ENCODE peak calls at places on chromosomes 2 and 18, in eight cellular contexts. One of them, this sample, is unnamed.

GRCh38 chr2:100752628-100753333 is 67.2 kb upstream of the NPAS2 start:
- DNase-seq in right lobe of liver: no peak
- DNase-seq in Panc1: no peak
- DNase-seq in heart left ventricle: no peak
- DNase-seq in A549: peak; percentile 59
- DNase-seq in psoas muscle: no peak
- DNase-seq in tibial nerve: no peak
- DNase-seq in colonic mucosa: no peak
- DNase-seq in this sample: no peak

GRCh38 chr2:200442471-200442870 is 67.4 kb downstream of the KCTD18 start:
- DNase-seq in right lobe of liver: no peak
- DNase-seq in Panc1: no peak
- DNase-seq in heart left ventricle: no peak
- DNase-seq in A549: no peak
- DNase-seq in psoas muscle: no peak
- DNase-seq in tibial nerve: no peak
- DNase-seq in colonic mucosa: no peak
- DNase-seq in this sample: no peak

GRCh38 chr2:45275235-45275805 is 266.1 kb upstream of the SIX2 start:
- DNase-seq in right lobe of liver: no peak
- DNase-seq in Panc1: no peak
- DNase-seq in heart left ventricle: no peak
- DNase-seq in A549: peak; percentile 46
- DNase-seq in psoas muscle: no peak
- DNase-seq in tibial nerve: no peak
- DNase-seq in colonic mucosa: no peak
- DNase-seq in this sample: no peak

GRCh38 chr18:37669991-37670534 is 104.5 kb upstream of the CELF4 start:
- DNase-seq in right lobe of liver: no peak
- DNase-seq in Panc1: no peak
- DNase-seq in heart left ventricle: no peak
- DNase-seq in A549: no peak
- DNase-seq in psoas muscle: no peak
- DNase-seq in tibial nerve: no peak
- DNase-seq in colonic mucosa: no peak
- DNase-seq in this sample: no peak

GRCh38 chr2:184769038-184769437 is 170.7 kb downstream of the ZNF804A start:
- DNase-seq in right lobe of liver: no peak
- DNase-seq in Panc1: no peak
- DNase-seq in heart left ventricle: no peak
- DNase-seq in A549: no peak
- DNase-seq in psoas muscle: no peak
- DNase-seq in tibial nerve: no peak
- DNase-seq in colonic mucosa: no peak
- DNase-seq in this sample: no peak

GRCh38 chr2:128405467-128405900 is 86.8 kb upstream of the HS6ST1 start:
- DNase-seq in right lobe of liver: no peak
- DNase-seq in Panc1: no peak
- DNase-seq in heart left ventricle: peak; percentile 9
- DNase-seq in A549: no peak
- DNase-seq in psoas muscle: peak; percentile 33
- DNase-seq in tibial nerve: no peak
- DNase-seq in colonic mucosa: no peak
- DNase-seq in this sample: no peak

GRCh38 chr18:10514082-10514481 is 11.7 kb upstream of the NAPG start:
- DNase-seq in right lobe of liver: no peak
- DNase-seq in Panc1: no peak
- DNase-seq in heart left ventricle: no peak
- DNase-seq in A549: no peak
- DNase-seq in psoas muscle: peak; percentile 61
- DNase-seq in tibial nerve: no peak
- DNase-seq in colonic mucosa: no peak
- DNase-seq in this sample: no peak

GRCh38 chr18:75031717-75032317 is 177.1 kb downstream of the PTGR3 start:
- DNase-seq in right lobe of liver: no peak
- DNase-seq in Panc1: no peak
- DNase-seq in heart left ventricle: no peak
- DNase-seq in A549: no peak
- DNase-seq in psoas muscle: no peak
- DNase-seq in tibial nerve: no peak
- DNase-seq in colonic mucosa: no peak
- DNase-seq in this sample: no peak

GRCh38 chr2:201269764-201270163 is 9.4 kb downstream of the CASP8 start:
- DNase-seq in right lobe of liver: no peak
- DNase-seq in Panc1: no peak
- DNase-seq in heart left ventricle: no peak
- DNase-seq in A549: no peak
- DNase-seq in psoas muscle: no peak
- DNase-seq in tibial nerve: no peak
- DNase-seq in colonic mucosa: no peak
- DNase-seq in this sample: no peak

GRCh38 chr2:98252394-98252793 is 93.9 kb upstream of the CNGA3 start:
- DNase-seq in right lobe of liver: no peak
- DNase-seq in Panc1: no peak
- DNase-seq in heart left ventricle: no peak
- DNase-seq in A549: no peak
- DNase-seq in psoas muscle: no peak
- DNase-seq in tibial nerve: no peak
- DNase-seq in colonic mucosa: no peak
- DNase-seq in this sample: no peak

GRCh38 chr2:227420063-227421052 is 32.6 kb upstream of the SCYGR1 start:
- DNase-seq in right lobe of liver: no peak
- DNase-seq in Panc1: no peak
- DNase-seq in heart left ventricle: no peak
- DNase-seq in A549: no peak
- DNase-seq in psoas muscle: no peak
- DNase-seq in tibial nerve: no peak
- DNase-seq in colonic mucosa: no peak
- DNase-seq in this sample: no peak

GRCh38 chr2:30148850-30149249 is 2.0 kb downstream of the YPEL5 start:
- DNase-seq in right lobe of liver: no peak
- DNase-seq in Panc1: no peak
- DNase-seq in heart left ventricle: no peak
- DNase-seq in A549: no peak
- DNase-seq in psoas muscle: no peak
- DNase-seq in tibial nerve: no peak
- DNase-seq in colonic mucosa: no peak
- DNase-seq in this sample: no peak
- H3K4me3 ChIP-seq in right lobe of liver: no peak overlapping the region
- H3K4me3 ChIP-seq in Panc1: no peak overlapping the region
- H3K4me3 ChIP-seq in heart left ventricle: peak overlapping the region; percentile 96
- H3K4me3 ChIP-seq in A549: no peak overlapping the region
- H3K4me3 ChIP-seq in psoas muscle: peak overlapping the region; percentile 94
- H3K4me3 ChIP-seq in tibial nerve: no peak overlapping the region
- H3K4me3 ChIP-seq in colonic mucosa: no peak overlapping the region
- H3K4me3 ChIP-seq in this sample: no peak overlapping the region

GRCh38 chr18:77566604-77567003 is 317.0 kb downstream of the GALR1 start:
- DNase-seq in right lobe of liver: no peak
- DNase-seq in Panc1: no peak
- DNase-seq in heart left ventricle: no peak
- DNase-seq in A549: no peak
- DNase-seq in psoas muscle: no peak
- DNase-seq in tibial nerve: no peak
- DNase-seq in colonic mucosa: no peak
- DNase-seq in this sample: no peak
- H3K4me1 ChIP-seq in right lobe of liver: no peaks in the 10 kb centered on the region
- H3K4me1 ChIP-seq in Panc1: no peaks in the 10 kb centered on the region
- H3K4me1 ChIP-seq in heart left ventricle: no peaks in the 10 kb centered on the region
- H3K4me1 ChIP-seq in A549: no peaks in the 10 kb centered on the region
- H3K4me1 ChIP-seq in psoas muscle: no peaks in the 10 kb centered on the region
- H3K4me1 ChIP-seq in tibial nerve: no peaks in the 10 kb centered on the region
- H3K4me1 ChIP-seq in colonic mucosa: no peaks in the 10 kb centered on the region
- H3K4me1 ChIP-seq in this sample: no peaks in the 10 kb centered on the region

GRCh38 chr2:46352621-46353020 is 55.4 kb downstream of the EPAS1 start:
- DNase-seq in right lobe of liver: no peak
- DNase-seq in Panc1: no peak
- DNase-seq in heart left ventricle: peak; percentile 63
- DNase-seq in A549: no peak
- DNase-seq in psoas muscle: no peak
- DNase-seq in tibial nerve: no peak
- DNase-seq in colonic mucosa: no peak
- DNase-seq in this sample: no peak

GRCh38 chr2:46353509-46353908 is 56.3 kb downstream of the EPAS1 start:
- DNase-seq in right lobe of liver: no peak
- DNase-seq in Panc1: no peak
- DNase-seq in heart left ventricle: no peak
- DNase-seq in A549: no peak
- DNase-seq in psoas muscle: no peak
- DNase-seq in tibial nerve: no peak
- DNase-seq in colonic mucosa: no peak
- DNase-seq in this sample: no peak

GRCh38 chr2:46350030-46350699 is 53.0 kb downstream of the EPAS1 start:
- DNase-seq in right lobe of liver: no peak
- DNase-seq in Panc1: no peak
- DNase-seq in heart left ventricle: no peak
- DNase-seq in A549: no peak
- DNase-seq in psoas muscle: no peak
- DNase-seq in tibial nerve: no peak
- DNase-seq in colonic mucosa: no peak
- DNase-seq in this sample: no peak

GRCh38 chr2:46349115-46349547 is 51.9 kb downstream of the EPAS1 start:
- DNase-seq in right lobe of liver: no peak
- DNase-seq in Panc1: no peak
- DNase-seq in heart left ventricle: no peak
- DNase-seq in A549: no peak
- DNase-seq in psoas muscle: no peak
- DNase-seq in tibial nerve: no peak
- DNase-seq in colonic mucosa: no peak
- DNase-seq in this sample: no peak

DNA sequence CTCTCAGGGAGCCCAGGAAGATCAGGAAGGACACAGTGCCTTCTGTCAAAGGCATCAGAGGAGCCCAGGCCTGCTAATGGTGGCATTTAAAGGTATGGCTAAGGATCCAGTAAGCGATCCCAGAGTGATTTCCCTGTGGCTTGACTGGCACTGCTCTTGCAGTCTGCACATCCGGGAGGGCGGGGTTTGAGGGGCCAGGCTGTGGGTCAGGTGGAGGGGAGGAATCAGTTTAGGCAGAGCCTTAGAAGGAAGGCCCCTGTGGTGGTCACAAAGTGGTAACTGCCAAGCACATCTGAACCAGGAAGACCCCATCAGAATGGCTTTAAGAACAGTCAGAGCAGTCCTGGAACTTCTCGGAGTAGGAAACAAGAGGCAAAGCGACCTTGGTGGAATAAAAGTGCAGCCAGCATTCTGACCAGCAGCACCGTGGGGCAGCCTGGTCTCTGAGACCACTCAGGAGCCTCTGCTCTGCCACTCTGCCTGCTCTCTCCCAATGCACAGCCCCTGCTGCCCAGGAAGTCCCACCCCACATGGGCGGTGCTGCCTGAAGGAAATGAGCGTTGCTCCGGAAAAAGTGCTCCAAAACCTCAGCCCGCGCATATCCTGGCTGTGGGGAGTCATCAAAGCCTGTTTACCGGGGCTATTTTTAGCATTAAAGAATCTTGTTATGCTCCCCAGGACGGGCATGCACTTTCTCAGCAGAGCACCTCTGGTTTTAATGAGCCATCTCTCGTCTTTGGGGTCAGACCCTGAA is 54.4 kb downstream of the EPAS1 start:
- DNase-seq in right lobe of liver: no peak
- DNase-seq in Panc1: no peak
- DNase-seq in heart left ventricle: peak; percentile 76
- DNase-seq in A549: no peak
- DNase-seq in psoas muscle: no peak
- DNase-seq in tibial nerve: no peak
- DNase-seq in colonic mucosa: no peak
- DNase-seq in this sample: no peak
- H3K4me3 ChIP-seq in right lobe of liver: no peak overlapping the region
- H3K4me3 ChIP-seq in Panc1: no peak overlapping the region
- H3K4me3 ChIP-seq in heart left ventricle: no peak overlapping the region
- H3K4me3 ChIP-seq in A549: no peak overlapping the region
- H3K4me3 ChIP-seq in psoas muscle: peak overlapping the region; percentile 20
- H3K4me3 ChIP-seq in tibial nerve: no peak overlapping the region
- H3K4me3 ChIP-seq in colonic mucosa: no peak overlapping the region
- H3K4me3 ChIP-seq in this sample: no peak overlapping the region

GRCh38 chr2:236548179-236548918 is 21.3 kb upstream of the ACKR3 start:
- DNase-seq in right lobe of liver: no peak
- DNase-seq in Panc1: no peak
- DNase-seq in heart left ventricle: no peak
- DNase-seq in A549: no peak
- DNase-seq in psoas muscle: no peak
- DNase-seq in tibial nerve: no peak
- DNase-seq in colonic mucosa: no peak
- DNase-seq in this sample: no peak
- H3K4me1 ChIP-seq in right lobe of liver: no peaks in the 10 kb centered on the region
- H3K4me1 ChIP-seq in Panc1: no peaks in the 10 kb centered on the region
- H3K4me1 ChIP-seq in heart left ventricle: no peaks in the 10 kb centered on the region
- H3K4me1 ChIP-seq in A549: no peaks in the 10 kb centered on the region
- H3K4me1 ChIP-seq in psoas muscle: no peaks in the 10 kb centered on the region
- H3K4me1 ChIP-seq in tibial nerve: peaks cover 24% of the 10 kb centered on the region
- H3K4me1 ChIP-seq in colonic mucosa: no peaks in the 10 kb centered on the region
- H3K4me1 ChIP-seq in this sample: peaks cover 9% of the 10 kb centered on the region

GRCh38 chr2:103942199-103942598 is 911.7 kb upstream of the POU3F3 start:
- DNase-seq in right lobe of liver: no peak
- DNase-seq in Panc1: no peak
- DNase-seq in heart left ventricle: no peak
- DNase-seq in A549: no peak
- DNase-seq in psoas muscle: no peak
- DNase-seq in tibial nerve: no peak
- DNase-seq in colonic mucosa: no peak
- DNase-seq in this sample: no peak
- H3K4me3 ChIP-seq in right lobe of liver: no peak overlapping the region
- H3K4me3 ChIP-seq in Panc1: no peak overlapping the region
- H3K4me3 ChIP-seq in heart left ventricle: no peak overlapping the region
- H3K4me3 ChIP-seq in A549: no peak overlapping the region
- H3K4me3 ChIP-seq in psoas muscle: no peak overlapping the region
- H3K4me3 ChIP-seq in tibial nerve: no peak overlapping the region
- H3K4me3 ChIP-seq in colonic mucosa: no peak overlapping the region
- H3K4me3 ChIP-seq in this sample: no peak overlapping the region

DNA sequence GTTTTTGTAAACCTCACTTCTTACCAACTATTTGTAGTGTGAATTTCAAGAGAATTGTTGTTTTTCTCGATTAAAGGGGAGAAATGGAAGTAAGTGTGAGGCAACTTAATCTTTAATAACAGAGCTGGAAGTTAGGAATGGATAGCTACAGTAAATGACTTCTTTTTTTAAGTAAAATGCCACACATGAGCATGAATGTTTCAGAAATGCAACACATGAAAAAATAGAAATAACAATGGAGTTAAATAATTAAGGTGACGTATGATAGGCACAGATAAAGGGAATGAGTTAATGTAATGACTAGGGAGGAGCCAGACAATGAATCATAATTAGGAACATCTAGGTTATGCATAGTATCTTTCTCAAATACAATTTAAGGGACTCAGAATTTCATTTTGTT is 3.4 kb downstream of the REL start:
- DNase-seq in right lobe of liver: no peak
- DNase-seq in Panc1: no peak
- DNase-seq in heart left ventricle: no peak
- DNase-seq in A549: no peak
- DNase-seq in psoas muscle: no peak
- DNase-seq in tibial nerve: no peak
- DNase-seq in colonic mucosa: no peak
- DNase-seq in this sample: no peak
- H3K4me1 ChIP-seq in right lobe of liver: no peaks in the 10 kb centered on the region
- H3K4me1 ChIP-seq in Panc1: peaks cover 29% of the 10 kb centered on the region
- H3K4me1 ChIP-seq in heart left ventricle: peaks cover 44% of the 10 kb centered on the region
- H3K4me1 ChIP-seq in A549: peaks cover 43% of the 10 kb centered on the region
- H3K4me1 ChIP-seq in psoas muscle: peaks cover 21% of the 10 kb centered on the region
- H3K4me1 ChIP-seq in tibial nerve: peaks cover 16% of the 10 kb centered on the region
- H3K4me1 ChIP-seq in colonic mucosa: no peaks in the 10 kb centered on the region
- H3K4me1 ChIP-seq in this sample: peaks cover 2% of the 10 kb centered on the region

This sample was measured in iPS DF 6.9.